ENCODE peak calls at places on chromosome 17, in seven cellular contexts. S is NCI-H774; C is NCI-H345; V is germinal center; L is COLO829; N is astrocyte of the cerebellum; E is stimulated activated CD8-positive, alpha-beta memory T cell treated with anti-CD3 and anti-CD28 coated beads, Interleukin-12 subunit alpha, Interleukin-12 subunit beta, amount 100 ng/mL, for 4 hours. H is an unnamed sample.

GRCh38 chr17:79464310-79465010 is 146.4 kb downstream of the RBFOX3 start:
- DNase-seq in S (no peak), C (no peak), V (no peak), L (no peak), N (no peak), E (no peak), H (no peak)

GRCh38 chr17:76376318-76377133 is 7.9 kb upstream of the SPHK1 start:
- DNase-seq in S (no peak), C (peak; percentile 23), V (no peak), L (no peak), N (no peak), E (no peak), H (no peak)

GRCh38 chr17:83133302-83134121 is 54.1 kb downstream of the METRNL start:
- DNase-seq in S (no peak), C (no peak), V (no peak), L (peak; percentile 37), N (no peak), E (no peak), H (no peak)

GRCh38 chr17:38454528-38454927 is 26.3 kb downstream of the ARHGAP23 start:
- DNase-seq in S (no peak), C (no peak), V (no peak), L (peak; percentile 74), N (peak; percentile 49), E (no peak), H (peak; percentile 23)

GRCh38 chr17:40511136-40511535 is 9.7 kb upstream of the TNS4 start:
- DNase-seq in S (no peak), C (no peak), V (no peak), L (no peak), N (no peak), E (no peak), H (no peak)

GRCh38 chr17:36948717-36949460 is at the start of gene AATF:
- DNase-seq in S (peak; percentile 99), C (peak; percentile 98), V (peak; percentile 98), L (peak; percentile 100), N (peak; percentile 86), E (peak; percentile 93), H (peak; percentile 94)

GRCh38 chr17:60656499-60656898 is 21.2 kb upstream of the BCAS3 start:
- DNase-seq in S (no peak), C (no peak), V (no peak), L (no peak), N (no peak), E (no peak), H (no peak)

GRCh38 chr17:42438600-42439567 is 15.8 kb upstream of the CAVIN1 start:
- DNase-seq in S (no peak), C (peak; percentile 12), V (no peak), L (no peak), N (no peak), E (no peak), H (no peak)

GRCh38 chr17:74452841-74453661 is 13.4 kb upstream of the CD300A start:
- DNase-seq in S (no peak), C (peak; percentile 35), V (no peak), L (no peak), N (no peak), E (no peak), H (no peak)

GRCh38 chr17:70313031-70313430 is 143.7 kb downstream of the KCNJ2 start:
- DNase-seq in S (no peak), C (no peak), V (no peak), L (no peak), N (no peak), E (no peak), H (no peak)

GRCh38 chr17:61361084-61361483 is 38.6 kb upstream of the TBX2 start:
- DNase-seq in S (no peak), C (no peak), V (no peak), L (no peak), N (peak; percentile 61), E (no peak), H (no peak)

GRCh38 chr17:39921323-39921722 is 2.9 kb upstream of the GSDMB start:
- DNase-seq in S (no peak), C (no peak), V (peak; percentile 20), L (no peak), N (no peak), E (no peak), H (no peak)

GRCh38 chr17:28527859-28528258 is 21.7 kb downstream of the FOXN1 start:
- DNase-seq in S (no peak), C (no peak), V (no peak), L (no peak), N (no peak), E (no peak), H (no peak)